ENCODE peak calls at places on chromosomes 13 and 19, in seven cellular contexts. One of them, this sample, is unnamed.

GRCh38 chr13:113536461-113537110 is 46.1 kb upstream of the DCUN1D2 start:
- DNase-seq in mesothelial cell of epicardium: no peak
- DNase-seq in astrocyte: no peak
- DNase-seq in NT2/D1: no peak
- DNase-seq in stimulated activated CD4-positive, alpha-beta T cell treated with anti-CD3 and anti-CD28 coated beads, Interleukin-1b, Interleukin-23, amount 100 ng/mL, for 1 hour: no peak
- DNase-seq in activated CD4-positive, alpha-beta memory T cell treated with anti-CD3 and anti-CD28 coated beads, Interleukin-2, amount 10 ng/mL, durations not matched to agents 7 days and 5 days: no peak
- DNase-seq in T-cell: no peak
- DNase-seq in this sample: no peak

GRCh38 chr13:37406031-37406430 is 192.5 kb downstream of the POSTN start:
- DNase-seq in astrocyte: no peak
- DNase-seq in activated CD4-positive, alpha-beta memory T cell treated with anti-CD3 and anti-CD28 coated beads, Interleukin-2, amount 10 ng/mL, durations not matched to agents 7 days and 5 days: no peak
- DNase-seq in NT2/D1: no peak
- DNase-seq in stimulated activated CD4-positive, alpha-beta T cell treated with anti-CD3 and anti-CD28 coated beads, Interleukin-1b, Interleukin-23, amount 100 ng/mL, for 1 hour: no peak
- DNase-seq in mesothelial cell of epicardium: no peak
- DNase-seq in T-cell: no peak
- DNase-seq in this sample: no peak

GRCh38 chr13:106393776-106394175 is 141.7 kb downstream of the EFNB2 start:
- DNase-seq in T-cell: no peak
- DNase-seq in activated CD4-positive, alpha-beta memory T cell treated with anti-CD3 and anti-CD28 coated beads, Interleukin-2, amount 10 ng/mL, durations not matched to agents 7 days and 5 days: no peak
- DNase-seq in NT2/D1: no peak
- DNase-seq in astrocyte: no peak
- DNase-seq in stimulated activated CD4-positive, alpha-beta T cell treated with anti-CD3 and anti-CD28 coated beads, Interleukin-1b, Interleukin-23, amount 100 ng/mL, for 1 hour: no peak
- DNase-seq in mesothelial cell of epicardium: no peak
- DNase-seq in this sample: no peak

GRCh38 chr13:33123066-33123940 is 107.1 kb downstream of the KL start:
- DNase-seq in T-cell: no peak
- DNase-seq in NT2/D1: no peak
- DNase-seq in astrocyte: peak
- DNase-seq in activated CD4-positive, alpha-beta memory T cell treated with anti-CD3 and anti-CD28 coated beads, Interleukin-2, amount 10 ng/mL, durations not matched to agents 7 days and 5 days: no peak
- DNase-seq in mesothelial cell of epicardium: no peak
- DNase-seq in stimulated activated CD4-positive, alpha-beta T cell treated with anti-CD3 and anti-CD28 coated beads, Interleukin-1b, Interleukin-23, amount 100 ng/mL, for 1 hour: no peak
- DNase-seq in this sample: no peak

GRCh38 chr13:106337096-106337495 is 198.4 kb downstream of the EFNB2 start:
- DNase-seq in astrocyte: no peak
- DNase-seq in NT2/D1: no peak
- DNase-seq in stimulated activated CD4-positive, alpha-beta T cell treated with anti-CD3 and anti-CD28 coated beads, Interleukin-1b, Interleukin-23, amount 100 ng/mL, for 1 hour: no peak
- DNase-seq in mesothelial cell of epicardium: no peak
- DNase-seq in T-cell: no peak
- DNase-seq in activated CD4-positive, alpha-beta memory T cell treated with anti-CD3 and anti-CD28 coated beads, Interleukin-2, amount 10 ng/mL, durations not matched to agents 7 days and 5 days: no peak
- DNase-seq in this sample: no peak

GRCh38 chr19:41299755-41300089 is 10.2 kb upstream of the CCDC97 start:
- DNase-seq in mesothelial cell of epicardium: no peak
- DNase-seq in stimulated activated CD4-positive, alpha-beta T cell treated with anti-CD3 and anti-CD28 coated beads, Interleukin-1b, Interleukin-23, amount 100 ng/mL, for 1 hour: peak
- DNase-seq in activated CD4-positive, alpha-beta memory T cell treated with anti-CD3 and anti-CD28 coated beads, Interleukin-2, amount 10 ng/mL, durations not matched to agents 7 days and 5 days: no peak
- DNase-seq in NT2/D1: no peak
- DNase-seq in T-cell: peak
- DNase-seq in astrocyte: peak
- DNase-seq in this sample: no peak

GRCh38 chr13:27927444-27928352 is 7.9 kb downstream of the PDX1 start:
- DNase-seq in NT2/D1: no peak
- DNase-seq in astrocyte: no peak
- DNase-seq in T-cell: no peak
- DNase-seq in stimulated activated CD4-positive, alpha-beta T cell treated with anti-CD3 and anti-CD28 coated beads, Interleukin-1b, Interleukin-23, amount 100 ng/mL, for 1 hour: no peak
- DNase-seq in mesothelial cell of epicardium: no peak
- DNase-seq in activated CD4-positive, alpha-beta memory T cell treated with anti-CD3 and anti-CD28 coated beads, Interleukin-2, amount 10 ng/mL, durations not matched to agents 7 days and 5 days: no peak
- DNase-seq in this sample: no peak

GRCh38 chr13:51801631-51802099 is 2.3 kb downstream of the DHRS12 start:
- DNase-seq in astrocyte: no peak
- DNase-seq in stimulated activated CD4-positive, alpha-beta T cell treated with anti-CD3 and anti-CD28 coated beads, Interleukin-1b, Interleukin-23, amount 100 ng/mL, for 1 hour: no peak
- DNase-seq in mesothelial cell of epicardium: no peak
- DNase-seq in activated CD4-positive, alpha-beta memory T cell treated with anti-CD3 and anti-CD28 coated beads, Interleukin-2, amount 10 ng/mL, durations not matched to agents 7 days and 5 days: no peak
- DNase-seq in T-cell: no peak
- DNase-seq in NT2/D1: peak
- DNase-seq in this sample: no peak

GRCh38 chr19:19459707-19460251 is 54.3 kb downstream of the GATAD2A start:
- DNase-seq in mesothelial cell of epicardium: no peak
- DNase-seq in NT2/D1: no peak
- DNase-seq in activated CD4-positive, alpha-beta memory T cell treated with anti-CD3 and anti-CD28 coated beads, Interleukin-2, amount 10 ng/mL, durations not matched to agents 7 days and 5 days: peak
- DNase-seq in astrocyte: peak
- DNase-seq in T-cell: peak
- DNase-seq in stimulated activated CD4-positive, alpha-beta T cell treated with anti-CD3 and anti-CD28 coated beads, Interleukin-1b, Interleukin-23, amount 100 ng/mL, for 1 hour: peak
- DNase-seq in this sample: no peak

GRCh38 chr13:23899555-23899954 is 2.3 kb upstream of the C1QTNF9B start:
- DNase-seq in mesothelial cell of epicardium: no peak
- DNase-seq in activated CD4-positive, alpha-beta memory T cell treated with anti-CD3 and anti-CD28 coated beads, Interleukin-2, amount 10 ng/mL, durations not matched to agents 7 days and 5 days: peak
- DNase-seq in stimulated activated CD4-positive, alpha-beta T cell treated with anti-CD3 and anti-CD28 coated beads, Interleukin-1b, Interleukin-23, amount 100 ng/mL, for 1 hour: no peak
- DNase-seq in T-cell: peak
- DNase-seq in astrocyte: peak
- DNase-seq in NT2/D1: no peak
- DNase-seq in this sample: no peak

GRCh38 chr19:57171551-57172081 is 4.3 kb upstream of the DUXA start:
- DNase-seq in NT2/D1: no peak
- DNase-seq in mesothelial cell of epicardium: peak
- DNase-seq in T-cell: peak
- DNase-seq in astrocyte: peak
- DNase-seq in activated CD4-positive, alpha-beta memory T cell treated with anti-CD3 and anti-CD28 coated beads, Interleukin-2, amount 10 ng/mL, durations not matched to agents 7 days and 5 days: no peak
- DNase-seq in stimulated activated CD4-positive, alpha-beta T cell treated with anti-CD3 and anti-CD28 coated beads, Interleukin-1b, Interleukin-23, amount 100 ng/mL, for 1 hour: no peak
- DNase-seq in this sample: no peak

GRCh38 chr13:48559638-48560320 is 26.9 kb upstream of the RCBTB2 start:
- DNase-seq in stimulated activated CD4-positive, alpha-beta T cell treated with anti-CD3 and anti-CD28 coated beads, Interleukin-1b, Interleukin-23, amount 100 ng/mL, for 1 hour: no peak
- DNase-seq in T-cell: no peak
- DNase-seq in astrocyte: peak
- DNase-seq in activated CD4-positive, alpha-beta memory T cell treated with anti-CD3 and anti-CD28 coated beads, Interleukin-2, amount 10 ng/mL, durations not matched to agents 7 days and 5 days: no peak
- DNase-seq in mesothelial cell of epicardium: no peak
- DNase-seq in NT2/D1: no peak
- DNase-seq in this sample: no peak

GRCh38 chr19:3950871-3951861 is 18.3 kb downstream of the NMRK2 start:
- DNase-seq in activated CD4-positive, alpha-beta memory T cell treated with anti-CD3 and anti-CD28 coated beads, Interleukin-2, amount 10 ng/mL, durations not matched to agents 7 days and 5 days: no peak
- DNase-seq in T-cell: no peak
- DNase-seq in mesothelial cell of epicardium: no peak
- DNase-seq in stimulated activated CD4-positive, alpha-beta T cell treated with anti-CD3 and anti-CD28 coated beads, Interleukin-1b, Interleukin-23, amount 100 ng/mL, for 1 hour: no peak
- DNase-seq in NT2/D1: no peak
- DNase-seq in astrocyte: no peak
- DNase-seq in this sample: no peak

GRCh38 chr13:113117335-113117872 is 5.2 kb upstream of the F10 start:
- DNase-seq in mesothelial cell of epicardium: no peak
- DNase-seq in activated CD4-positive, alpha-beta memory T cell treated with anti-CD3 and anti-CD28 coated beads, Interleukin-2, amount 10 ng/mL, durations not matched to agents 7 days and 5 days: no peak
- DNase-seq in NT2/D1: no peak
- DNase-seq in T-cell: no peak
- DNase-seq in astrocyte: no peak
- DNase-seq in stimulated activated CD4-positive, alpha-beta T cell treated with anti-CD3 and anti-CD28 coated beads, Interleukin-1b, Interleukin-23, amount 100 ng/mL, for 1 hour: no peak
- DNase-seq in this sample: no peak

GRCh38 chr13:85879014-85879413 is 79.8 kb upstream of the SLITRK6 start:
- DNase-seq in activated CD4-positive, alpha-beta memory T cell treated with anti-CD3 and anti-CD28 coated beads, Interleukin-2, amount 10 ng/mL, durations not matched to agents 7 days and 5 days: no peak
- DNase-seq in astrocyte: no peak
- DNase-seq in T-cell: no peak
- DNase-seq in NT2/D1: no peak
- DNase-seq in mesothelial cell of epicardium: no peak
- DNase-seq in stimulated activated CD4-positive, alpha-beta T cell treated with anti-CD3 and anti-CD28 coated beads, Interleukin-1b, Interleukin-23, amount 100 ng/mL, for 1 hour: no peak
- DNase-seq in this sample: no peak

GRCh38 chr13:96994030-96994848 is at the start of gene OXGR1:
- DNase-seq in T-cell: no peak
- DNase-seq in astrocyte: no peak
- DNase-seq in activated CD4-positive, alpha-beta memory T cell treated with anti-CD3 and anti-CD28 coated beads, Interleukin-2, amount 10 ng/mL, durations not matched to agents 7 days and 5 days: no peak
- DNase-seq in mesothelial cell of epicardium: peak
- DNase-seq in NT2/D1: no peak
- DNase-seq in stimulated activated CD4-positive, alpha-beta T cell treated with anti-CD3 and anti-CD28 coated beads, Interleukin-1b, Interleukin-23, amount 100 ng/mL, for 1 hour: no peak
- DNase-seq in this sample: no peak

GRCh38 chr19:38919837-38920528 is 8.0 kb upstream of the CCER2 start:
- DNase-seq in stimulated activated CD4-positive, alpha-beta T cell treated with anti-CD3 and anti-CD28 coated beads, Interleukin-1b, Interleukin-23, amount 100 ng/mL, for 1 hour: no peak
- DNase-seq in astrocyte: no peak
- DNase-seq in mesothelial cell of epicardium: no peak
- DNase-seq in NT2/D1: no peak
- DNase-seq in activated CD4-positive, alpha-beta memory T cell treated with anti-CD3 and anti-CD28 coated beads, Interleukin-2, amount 10 ng/mL, durations not matched to agents 7 days and 5 days: no peak
- DNase-seq in T-cell: no peak
- DNase-seq in this sample: no peak

GRCh38 chr13:49927755-49928154 is 8.4 kb downstream of the SPRYD7 start:
- DNase-seq in NT2/D1: no peak
- DNase-seq in stimulated activated CD4-positive, alpha-beta T cell treated with anti-CD3 and anti-CD28 coated beads, Interleukin-1b, Interleukin-23, amount 100 ng/mL, for 1 hour: no peak
- DNase-seq in T-cell: no peak
- DNase-seq in mesothelial cell of epicardium: no peak
- DNase-seq in astrocyte: peak
- DNase-seq in activated CD4-positive, alpha-beta memory T cell treated with anti-CD3 and anti-CD28 coated beads, Interleukin-2, amount 10 ng/mL, durations not matched to agents 7 days and 5 days: no peak
- DNase-seq in this sample: no peak

GRCh38 chr13:78376033-78376432 is 227.3 kb downstream of the POU4F1 start:
- DNase-seq in mesothelial cell of epicardium: no peak
- DNase-seq in T-cell: no peak
- DNase-seq in astrocyte: no peak
- DNase-seq in stimulated activated CD4-positive, alpha-beta T cell treated with anti-CD3 and anti-CD28 coated beads, Interleukin-1b, Interleukin-23, amount 100 ng/mL, for 1 hour: no peak
- DNase-seq in activated CD4-positive, alpha-beta memory T cell treated with anti-CD3 and anti-CD28 coated beads, Interleukin-2, amount 10 ng/mL, durations not matched to agents 7 days and 5 days: no peak
- DNase-seq in NT2/D1: no peak
- DNase-seq in this sample: no peak

GRCh38 chr13:23344923-23345322 is 88.6 kb downstream of the SACS start:
- DNase-seq in mesothelial cell of epicardium: no peak
- DNase-seq in NT2/D1: no peak
- DNase-seq in activated CD4-positive, alpha-beta memory T cell treated with anti-CD3 and anti-CD28 coated beads, Interleukin-2, amount 10 ng/mL, durations not matched to agents 7 days and 5 days: no peak
- DNase-seq in T-cell: no peak
- DNase-seq in stimulated activated CD4-positive, alpha-beta T cell treated with anti-CD3 and anti-CD28 coated beads, Interleukin-1b, Interleukin-23, amount 100 ng/mL, for 1 hour: no peak
- DNase-seq in astrocyte: no peak
- DNase-seq in this sample: peak

This sample was measured in NCI-H1048.